ENCODE peak calls at places on chromosomes 4 and X, in four cellular contexts. H, F, X and Q are unnamed samples.

GRCh38 chrX:2503591-2504500 is 3.1 kb upstream of the DHRSX start:
- DNase-seq in H (no peak), F (no peak), X (no peak), Q (no peak)

GRCh38 chrX:151176351-151176750 is at the start of gene GPR50:
- DNase-seq in H (no peak), F (no peak), X (no peak), Q (no peak)

GRCh38 chrX:44785652-44786051 is 58.2 kb upstream of the DUSP21 start:
- DNase-seq in H (peak; percentile 60), F (no peak), X (peak; percentile 48), Q (peak; percentile 60)

GRCh38 chr4:101191302-101192098 is 155.8 kb downstream of the PPP3CA start:
- DNase-seq in H (peak; percentile 52), F (no peak), X (peak; percentile 53), Q (peak; percentile 50)

GRCh38 chr4:15702941-15703403 is at the start of gene BST1:
- DNase-seq in H (peak; percentile 64), F (peak; percentile 43), X (no peak), Q (peak; percentile 62)

GRCh38 chr4:149997881-149998421 is 80.3 kb upstream of the DCLK2 start:
- DNase-seq in H (peak; percentile 30), F (no peak), X (no peak), Q (peak; percentile 7)

GRCh38 chr4:173169178-173169427 is 492 bp downstream of the GALNT7 start:
- DNase-seq in H (no peak), F (no peak), X (no peak), Q (no peak)

GRCh38 chr4:184080674-184081073 is 137.0 kb downstream of the ENPP6 start:
- DNase-seq in H (no peak), F (no peak), X (no peak), Q (no peak)

GRCh38 chrX:30530591-30530990 is 47.0 kb downstream of the TASL start:
- DNase-seq in H (peak; percentile 11), F (no peak), X (no peak), Q (peak; percentile 9)

GRCh38 chrX:39899876-39900787 is 197.6 kb downstream of the BCOR start:
- DNase-seq in H (peak; percentile 13), F (no peak), X (no peak), Q (no peak)

GRCh38 chr4:7590205-7590604 is 155.5 kb upstream of the PSAPL1 start:
- DNase-seq in H (no peak), F (no peak), X (no peak), Q (no peak)

GRCh38 chr4:140094701-140095420 is 59.1 kb downstream of the MAML3 start:
- DNase-seq in H (no peak), F (peak; percentile 35), X (no peak), Q (no peak)

GRCh38 chr4:76752911-76753494 is 144.9 kb downstream of the SOWAHB start:
- DNase-seq in H (peak; percentile 85), F (no peak), X (peak; percentile 98), Q (peak; percentile 87)

GRCh38 chr4:113828712-113829111 is 67.2 kb upstream of the CAMK2D start:
- DNase-seq in H (no peak), F (no peak), X (no peak), Q (no peak)

GRCh38 chr4:3210467-3210866 is 38.5 kb upstream of the MSANTD1 start:
- DNase-seq in H (no peak), F (no peak), X (no peak), Q (no peak)

GRCh38 chr4:6343950-6344408 is 74.3 kb downstream of the WFS1 start:
- DNase-seq in H (peak; percentile 64), F (no peak), X (peak; percentile 45), Q (peak; percentile 55)

GRCh38 chr4:105401278-105401677 is 72.6 kb downstream of the PPA2 start:
- DNase-seq in H (no peak), F (no peak), X (no peak), Q (no peak)

GRCh38 chrX:14963447-14964236 is 90.4 kb downstream of the MOSPD2 start:
- DNase-seq in H (peak; percentile 19), F (no peak), X (peak; percentile 38), Q (no peak)

GRCh38 chr4:73864365-73864764 is 4.8 kb upstream of the CXCL1 start:
- DNase-seq in H (no peak), F (no peak), X (no peak), Q (no peak)

GRCh38 chr4:165715989-165716388 is 157.0 kb upstream of the TLL1 start:
- DNase-seq in H (peak; percentile 16), F (no peak), X (no peak), Q (no peak)

GRCh38 chrX:16997313-16997712 is 50.9 kb downstream of the REPS2 start:
- DNase-seq in H (no peak), F (no peak), X (no peak), Q (no peak)

GRCh38 chrX:57138674-57139073 is 1.5 kb upstream of the SPIN2A start:
- DNase-seq in H (no peak), F (no peak), X (no peak), Q (no peak)